ENCODE peak calls at places on chromosomes 11 and 22, in seven cellular contexts. N is GM12878; F is left ventricle myocardium inferior; I is heart left ventricle; E is adrenal gland; P is right lobe of liver; D is CD8-positive, alpha-beta T cell. O is an unnamed sample. For H3K4me1, the result is how much of the 10 kb centered on the place peaks cover.

GRCh38 chr11:2524446-2525165 is 79.8 kb downstream of the KCNQ1 start:
- DNase-seq in D (no peak), E (peak), F (no peak), I (peak), N (no peak), P (peak), O (no peak)

GRCh38 chr11:32947985-32948384 is 55.4 kb downstream of the QSER1 start:
- DNase-seq in E (no peak), I (no peak), F (no peak), N (no peak), D (no peak), P (no peak), O (no peak)

GRCh38 chr11:2779981-2780849 is 80.4 kb upstream of the KCNQ1OT1 start:
- DNase-seq in N (no peak), F (peak), I (peak), P (peak), D (no peak), E (peak), O (peak)

GRCh38 chr11:21897203-21897602 is 295.7 kb upstream of the ANO5 start:
- DNase-seq in P (no peak), N (no peak), F (no peak), D (no peak), I (no peak), E (no peak), O (no peak)

GRCh38 chr11:93323747-93324146 is 6.8 kb upstream of the DEUP1 start:
- DNase-seq in D (no peak), N (no peak), E (no peak), P (no peak), F (no peak), I (no peak), O (no peak)

GRCh38 chr11:33135216-33135615 is 26.1 kb downstream of the CSTF3 start:
- DNase-seq in I (no peak), D (no peak), P (no peak), F (no peak), N (no peak), E (no peak), O (no peak)

GRCh38 chr22:41668971-41669911 is 19.4 kb downstream of the SNU13 start:
- DNase-seq in I (no peak), E (no peak), F (no peak), D (no peak), N (no peak), P (no peak), O (no peak)

GRCh38 chr22:37328017-37328416 is 45.7 kb downstream of the CYTH4 start:
- DNase-seq in N (no peak), E (no peak), P (no peak), F (no peak), D (no peak), I (no peak), O (no peak)

GRCh38 chr11:78190374-78190773 is 1.7 kb downstream of the USP35 start:
- DNase-seq in F (no peak), P (no peak), I (no peak), E (no peak), D (no peak), N (peak), O (no peak)

GRCh38 chr11:67126986-67127385 is 7.9 kb downstream of the KDM2A start:
- DNase-seq in D (no peak), E (no peak), P (peak), F (no peak), N (no peak), I (no peak), O (peak)

GRCh38 chr11:2240834-2241233 is 29.6 kb downstream of the ASCL2 start:
- DNase-seq in P (no peak), F (no peak), N (no peak), D (no peak), E (no peak), I (no peak), O (no peak)

GRCh38 chr11:2521681-2522630 is 77.1 kb downstream of the KCNQ1 start:
- DNase-seq in N (no peak), F (peak), D (no peak), P (peak), I (peak), E (peak), O (peak)

GRCh38 chr22:49929553-49929979 is 11.1 kb downstream of the CRELD2 start:
- DNase-seq in I (peak), D (peak), F (peak), N (no peak), E (peak), P (peak), O (no peak)

GRCh38 chr11:28447226-28447625 is 339.0 kb downstream of the METTL15 start:
- DNase-seq in P (no peak), F (no peak), I (no peak), N (no peak), E (no peak), D (no peak), O (no peak)

GRCh38 chr11:9708544-9708943 is 44.7 kb downstream of the SWAP70 start:
- DNase-seq in N (no peak), E (no peak), F (no peak), P (no peak), I (no peak), D (no peak), O (no peak)

GRCh38 chr11:114132427-114132826 is 72.9 kb downstream of the ZBTB16 start:
- DNase-seq in N (no peak), I (no peak), E (no peak), D (no peak), F (no peak), P (no peak), O (no peak)

GRCh38 chr11:72223615-72224586 is 666 bp upstream of the INPPL1 start:
- DNase-seq in E (peak), F (peak), D (peak), P (peak), I (peak), N (no peak), O (peak)

GRCh38 chr22:42770941-42771647 is 50.4 kb upstream of the A4GALT start:
- DNase-seq in P (no peak), D (no peak), E (no peak), N (no peak), I (no peak), F (no peak), O (no peak)

GRCh38 chr11:76131142-76131541 is 75.2 kb downstream of the WNT11 start:
- DNase-seq in E (no peak), D (no peak), P (no peak), I (no peak), N (no peak), F (no peak), O (no peak)

GRCh38 chr11:17389205-17389956 is 922 bp upstream of the KCNJ11 start:
- DNase-seq in P (peak), E (peak), I (peak), F (peak), D (peak), N (no peak), O (no peak)

GRCh38 chr22:24420072-24420976 is 7.1 kb upstream of the ADORA2A start:
- DNase-seq in F (no peak), P (peak), D (no peak), I (no peak), N (no peak), E (no peak), O (no peak)

GRCh38 chr22:49583886-49584505 is 243.7 kb downstream of the BRD1 start:
- DNase-seq in D (no peak), I (no peak), P (no peak), F (no peak), E (no peak), N (no peak), O (no peak)

GRCh38 chr11:11178671-11179070 is 174.4 kb downstream of the CSNK2A3 start:
- DNase-seq in E (no peak), D (no peak), I (no peak), F (no peak), N (no peak), P (no peak), O (no peak)

GRCh38 chr22:49911881-49912625 is 6.2 kb downstream of the ALG12 start:
- DNase-seq in D (no peak), F (no peak), I (no peak), P (no peak), E (no peak), N (no peak), O (no peak)

GRCh38 chr22:23158516-23159286 is 13.4 kb downstream of the RAB36 start:
- DNase-seq in N (no peak), E (no peak), F (no peak), P (no peak), D (no peak), I (no peak), O (no peak)

GRCh38 chr22:27990879-27991278 is 71.8 kb upstream of the PITPNB start:
- DNase-seq in N (no peak), F (peak), I (peak), D (no peak), E (peak), P (peak), O (peak)

GRCh38 chr11:8886332-8886731 is 24.7 kb upstream of the AKIP1 start:
- DNase-seq in P (no peak), D (no peak), F (no peak), E (no peak), I (no peak), N (no peak), O (no peak)

GRCh38 chr11:132312616-132313210 is 942.3 kb downstream of the NTM start:
- DNase-seq in D (no peak), N (no peak), I (no peak), F (no peak), E (no peak), P (no peak), O (no peak)

GRCh38 chr11:60803273-60803936 is 18.3 kb downstream of the MS4A10 start:
- DNase-seq in P (no peak), N (no peak), F (no peak), D (no peak), I (no peak), E (no peak), O (no peak)

GRCh38 chr11:2589538-2589934 is 110.3 kb downstream of the KCNQ1OT1 start:
- DNase-seq in D (no peak), E (no peak), N (no peak), P (no peak), F (peak), I (no peak), O (no peak)

GRCh38 chr22:19786959-19787848 is 26.6 kb downstream of the TBX1 start:
- DNase-seq in I (peak), F (no peak), N (no peak), D (no peak), E (no peak), P (no peak), O (no peak)

DNA sequence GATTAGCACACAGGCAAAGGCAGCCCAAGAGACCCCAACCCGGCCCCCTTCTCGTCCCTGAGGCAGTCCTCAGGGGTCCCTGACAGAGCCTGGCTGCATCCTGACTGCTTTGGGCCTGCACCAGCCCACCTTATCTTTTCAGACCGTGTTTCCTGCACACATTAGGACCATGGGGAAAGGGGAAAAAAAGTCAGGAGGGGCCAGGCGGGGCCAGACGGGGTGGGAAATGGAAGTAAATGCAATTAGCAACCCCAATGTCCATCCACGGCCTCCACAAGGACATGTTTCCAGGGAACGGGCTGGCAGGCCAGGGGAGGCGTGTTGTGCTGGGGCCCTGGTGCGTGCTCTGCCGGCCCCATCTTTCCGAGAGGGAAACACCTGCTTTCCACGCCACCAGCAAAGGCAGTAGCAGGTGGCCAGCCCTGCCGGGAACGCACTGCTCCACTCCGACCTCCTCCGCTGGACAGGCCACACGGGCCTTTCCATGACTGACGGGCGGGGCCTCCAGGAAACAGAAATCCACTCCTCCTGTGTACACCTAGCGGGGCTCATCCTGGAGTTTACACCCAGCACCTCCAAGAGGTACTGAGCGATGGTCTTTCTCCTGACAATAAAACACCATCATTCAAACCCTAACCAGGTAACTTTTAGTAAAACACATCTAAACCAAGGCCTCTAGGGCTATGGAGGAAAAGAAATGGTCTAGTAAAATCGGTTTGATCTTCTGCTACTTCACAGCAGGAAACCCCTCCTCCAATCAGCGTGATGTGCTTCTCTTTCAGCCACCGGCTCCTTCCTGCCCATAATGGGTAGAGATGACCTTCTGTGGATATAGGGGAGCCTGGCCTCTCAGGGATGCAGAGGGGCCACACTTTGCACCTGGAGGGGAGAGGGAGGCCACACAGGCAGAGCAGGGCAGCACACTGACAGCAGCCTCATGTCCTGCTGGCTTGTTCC is 7.2 kb downstream of the EHD1 start:
- DNase-seq in E (no peak), P (no peak), N (no peak), F (no peak), I (no peak), D (no peak), O (no peak)
- H3K4me3 ChIP-seq in E (no peak), P (no peak), N (peak), F (peak), I (peak), D (peak), O (peak)

DNA sequence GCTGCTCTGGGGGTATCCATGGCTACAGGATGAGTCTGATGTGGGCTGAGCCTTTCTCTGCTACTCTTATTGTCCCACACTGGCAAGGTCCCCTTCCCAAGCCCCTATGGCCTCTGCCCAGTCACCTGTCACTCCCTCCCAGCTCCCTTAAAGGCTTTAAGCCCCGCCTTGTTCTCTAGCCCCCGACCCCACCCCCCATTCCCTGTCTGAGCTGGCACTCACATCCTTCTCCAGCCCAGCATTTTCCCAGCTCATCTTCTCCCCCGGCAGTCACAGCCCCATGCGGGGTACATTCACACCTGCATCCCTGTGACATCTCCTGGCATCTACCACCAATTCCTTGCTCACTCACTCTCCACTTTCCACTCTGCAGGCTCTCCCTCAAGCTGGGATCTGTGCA is 4.3 kb downstream of the MTFP1 start:
- DNase-seq in N (no peak), I (no peak), D (no peak), E (no peak), F (no peak), P (no peak), O (no peak)
- TF ChIP-seq CTCF in N (no peak), I (no peak), D (no peak), E (no peak), F (no peak), P (no peak), O (no peak)

DNA sequence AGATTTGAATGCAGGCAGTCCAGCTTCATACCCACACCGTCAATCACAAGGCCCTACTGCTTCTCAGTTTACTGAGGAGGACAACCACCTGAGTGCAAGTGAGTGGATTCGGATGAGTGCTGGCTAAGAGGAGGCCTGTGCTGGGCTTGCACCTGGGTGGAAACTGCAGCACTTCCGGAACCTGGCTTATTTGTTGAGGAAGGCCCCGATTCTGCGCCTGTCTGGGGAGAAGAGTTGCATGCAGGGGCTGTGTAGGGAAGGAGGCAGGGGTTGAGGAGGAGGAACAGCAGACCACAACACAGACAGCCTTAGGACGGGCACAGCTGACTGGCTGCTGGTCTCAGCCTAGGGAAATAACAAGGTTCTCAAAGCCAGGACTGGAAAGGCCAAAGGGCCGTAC is 20.8 kb downstream of the ABTB2 start:
- DNase-seq in I (no peak), D (no peak), P (no peak), N (no peak), F (no peak), E (no peak), O (no peak)
- H3K4me1 ChIP-seq in I (under half), D (under half), P (half or more), N (under half), F (under half), E (under half), O (under half)

DNA sequence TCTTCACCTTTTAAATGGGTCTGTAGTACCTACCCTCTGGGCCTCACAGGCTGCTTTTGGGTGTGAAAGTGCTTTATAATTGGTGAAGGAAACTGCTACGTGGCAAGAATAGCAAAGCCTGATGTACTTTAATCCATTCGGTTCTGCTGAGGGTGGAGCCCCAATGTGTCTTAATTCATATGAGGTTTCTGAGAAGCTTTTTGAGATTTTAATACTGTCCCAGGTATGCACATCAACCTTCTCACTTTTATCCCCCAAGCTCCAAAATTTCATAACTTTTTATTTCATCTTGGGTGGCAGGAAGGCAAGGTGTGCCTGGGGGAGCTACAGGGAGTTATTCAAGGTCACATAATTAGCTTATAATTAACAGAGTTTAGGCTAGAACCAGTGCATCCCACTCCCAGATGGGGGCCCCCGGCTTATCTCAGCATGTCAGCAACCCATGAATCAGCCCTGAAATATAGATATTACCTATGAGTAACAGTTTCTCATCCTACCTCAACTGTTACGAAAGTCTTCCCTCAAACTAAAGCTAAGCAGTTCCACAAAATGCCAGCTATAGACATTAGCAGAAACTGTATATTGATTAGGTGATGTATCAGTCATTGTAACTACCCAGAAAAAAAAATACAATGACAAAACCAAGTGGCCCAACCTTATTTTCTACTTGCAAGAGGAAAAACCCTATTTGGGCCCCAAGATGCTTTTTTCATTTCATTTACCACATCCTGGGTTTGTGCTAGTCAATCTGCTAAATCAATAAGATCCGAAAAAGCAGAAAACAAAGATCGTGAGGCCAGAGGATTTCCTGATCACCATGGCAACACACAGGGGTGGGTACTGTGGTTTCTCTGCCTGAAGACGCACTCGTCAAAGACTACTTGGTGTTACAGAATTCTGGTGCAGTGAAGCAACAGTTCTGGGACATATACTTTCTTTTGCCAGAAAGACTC is 26.7 kb downstream of the CD44 start:
- DNase-seq in P (no peak), N (peak), F (no peak), E (no peak), I (no peak), D (peak), O (no peak)
- H3K4me3 ChIP-seq in P (no peak), N (peak), F (no peak), E (no peak), I (no peak), D (peak), O (no peak)

DNA sequence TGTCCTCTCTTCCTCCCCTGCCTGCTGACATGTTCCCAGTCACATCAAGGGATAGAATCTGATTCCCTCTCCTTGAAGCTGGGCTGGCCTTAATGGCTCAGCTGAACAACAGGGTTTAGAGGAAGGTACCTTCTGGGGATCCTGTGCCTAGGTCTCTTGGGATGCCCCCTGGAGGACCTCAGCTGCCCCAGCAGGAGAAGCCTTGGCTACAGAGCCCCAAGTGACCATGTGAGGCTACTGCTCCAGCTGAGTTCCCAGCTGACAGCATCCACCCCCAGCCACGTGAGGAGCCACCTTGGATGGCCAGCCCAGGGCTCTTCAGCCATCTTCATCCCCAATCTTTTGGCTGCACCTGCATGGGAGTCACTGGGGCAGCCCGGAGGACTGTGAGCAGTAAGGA is 1499.3 kb downstream of the TBC1D22A start:
- DNase-seq in D (no peak), I (no peak), N (no peak), P (no peak), F (no peak), E (no peak), O (no peak)
- TF ChIP-seq CTCF in D (no peak), I (no peak), N (no peak), P (no peak), F (no peak), E (no peak), O (no peak)

DNA sequence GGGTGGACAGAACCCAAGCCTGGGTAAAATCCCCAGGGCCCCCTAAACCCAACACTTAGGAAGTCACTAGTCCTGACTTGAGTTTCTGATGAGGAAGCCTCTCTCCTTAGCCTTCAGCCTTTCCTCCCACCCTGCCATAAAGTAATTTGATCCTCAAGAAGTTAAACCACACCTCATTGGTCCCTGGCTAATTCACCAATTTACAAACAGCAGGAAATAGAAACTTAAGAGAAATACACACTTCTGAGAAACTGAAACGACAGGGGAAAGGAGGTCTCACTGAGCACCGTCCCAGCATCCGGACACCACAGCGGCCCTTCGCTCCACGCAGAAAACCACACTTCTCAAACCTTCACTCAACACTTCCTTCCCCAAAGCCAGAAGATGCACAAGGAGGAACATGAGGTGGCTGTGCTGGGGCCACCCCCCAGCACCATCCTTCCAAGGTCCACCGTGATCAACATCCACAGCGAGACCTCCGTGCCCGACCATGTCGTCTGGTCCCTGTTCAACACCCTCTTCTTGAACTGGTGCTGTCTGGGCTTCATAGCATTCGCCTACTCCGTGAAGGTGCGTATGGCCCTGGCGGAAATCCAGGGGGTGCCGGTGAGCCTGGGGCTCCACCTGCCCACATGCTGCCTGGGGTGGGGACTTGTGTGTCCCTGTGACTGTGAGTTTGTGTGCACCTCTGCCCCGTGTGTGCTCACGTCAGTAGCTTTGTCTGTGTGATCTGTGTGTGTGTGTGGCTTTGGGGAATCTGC is at the start of gene IFITM1:
- DNase-seq in E (no peak), D (peak), N (peak), F (no peak), P (peak), I (peak), O (no peak)
- H3K4me1 ChIP-seq in E (under half), D (under half), N (under half), F (half or more), P (under half), I (under half), O (under half)

O was measured in right atrium auricular region.